ENCODE peak calls at places on chromosomes 6 and 20, in ten cellular contexts. H is keratinocyte, X is MM.1S, A is tibial artery, F is upper lobe of right lung, D is prostate gland, V is IMR-90, I is left ventricle myocardium inferior, Y is left lung, R is mammary epithelial cell. S is an unnamed sample.

GRCh38 chr6:112683926-112684325 is 336.8 kb downstream of the RFPL4B start:
- DNase-seq in Y (no peak), F (no peak), A (no peak), V (peak), X (no peak), D (no peak), R (peak), I (no peak), H (peak), S (no peak)

GRCh38 chr20:62433655-62434054 is 6.3 kb upstream of the RBBP8NL start:
- DNase-seq in Y (no peak), H (no peak), D (peak), A (peak), I (peak), R (no peak), X (no peak), V (no peak), F (no peak), S (peak)

GRCh38 chr20:49517509-49518100 is 35.1 kb upstream of the KCNB1 start:
- DNase-seq in R (no peak), A (no peak), X (no peak), D (no peak), H (no peak), I (no peak), Y (no peak), F (no peak), V (no peak), S (no peak)

GRCh38 chr6:116764961-116765841 is at the start of gene FAM162B:
- DNase-seq in X (no peak), R (peak), Y (peak), F (no peak), V (peak), H (no peak), D (no peak), A (no peak), I (peak), S (peak)

GRCh38 chr6:6236730-6237469 is 83.6 kb downstream of the F13A1 start:
- DNase-seq in R (no peak), A (no peak), V (no peak), H (no peak), X (no peak), F (no peak), D (no peak), Y (no peak), I (no peak), S (no peak)

GRCh38 chr6:8494730-8495129 is 59.4 kb upstream of the SLC35B3 start:
- DNase-seq in V (no peak), H (no peak), R (no peak), D (no peak), Y (no peak), F (no peak), A (no peak), X (peak), I (no peak), S (no peak)

GRCh38 chr6:5967594-5967993 is 39.1 kb downstream of the NRN1 start:
- DNase-seq in Y (no peak), F (no peak), I (no peak), X (no peak), D (no peak), A (no peak), H (no peak), V (no peak), R (peak), S (no peak)

GRCh38 chr20:48329676-48330644 is 497.8 kb downstream of the PREX1 start:
- DNase-seq in R (peak), V (peak), H (no peak), D (no peak), I (no peak), X (no peak), F (peak), Y (no peak), A (no peak), S (no peak)

GRCh38 chr6:44439270-44440045 is 52.0 kb downstream of the CDC5L start:
- DNase-seq in H (no peak), Y (no peak), A (no peak), D (no peak), X (no peak), F (no peak), I (no peak), R (peak), V (peak), S (no peak)

GRCh38 chr6:116405663-116406329 is 35.0 kb downstream of the DSE start:
- DNase-seq in V (peak), Y (no peak), D (no peak), A (no peak), X (no peak), I (no peak), F (no peak), H (no peak), R (no peak), S (no peak)

GRCh38 chr6:81897793-81898192 is 145.3 kb upstream of the TENT5A start:
- DNase-seq in V (no peak), R (no peak), F (no peak), Y (no peak), A (no peak), H (no peak), I (no peak), X (no peak), D (no peak), S (peak)

GRCh38 chr20:45315672-45316071 is 7.6 kb upstream of the MATN4 start:
- DNase-seq in D (no peak), I (no peak), A (no peak), F (no peak), R (no peak), H (no peak), X (no peak), V (no peak), Y (no peak), S (no peak)

GRCh38 chr20:45313943-45314342 is 5.8 kb upstream of the MATN4 start:
- DNase-seq in A (no peak), D (no peak), F (peak), I (no peak), V (no peak), X (no peak), H (no peak), Y (no peak), R (no peak), S (no peak)

GRCh38 chr20:45318386-45318939 is 10.4 kb upstream of the MATN4 start:
- DNase-seq in I (no peak), A (no peak), Y (no peak), R (no peak), F (no peak), D (no peak), V (no peak), H (no peak), X (no peak), S (no peak)

GRCh38 chr20:45317826-45318225 is 9.7 kb upstream of the MATN4 start:
- DNase-seq in R (no peak), H (no peak), V (no peak), D (no peak), F (no peak), Y (no peak), A (no peak), X (no peak), I (no peak), S (no peak)

GRCh38 chr20:45316150-45317080 is 8.3 kb upstream of the MATN4 start:
- DNase-seq in D (no peak), A (no peak), Y (no peak), V (no peak), I (no peak), R (no peak), X (no peak), H (no peak), F (no peak), S (no peak)
- TF ChIP-seq CTCF in D (no peak), A (no peak), Y (no peak), V (no peak), I (no peak), R (no peak), X (no peak), H (no peak), F (no peak), S (no peak)

DNA sequence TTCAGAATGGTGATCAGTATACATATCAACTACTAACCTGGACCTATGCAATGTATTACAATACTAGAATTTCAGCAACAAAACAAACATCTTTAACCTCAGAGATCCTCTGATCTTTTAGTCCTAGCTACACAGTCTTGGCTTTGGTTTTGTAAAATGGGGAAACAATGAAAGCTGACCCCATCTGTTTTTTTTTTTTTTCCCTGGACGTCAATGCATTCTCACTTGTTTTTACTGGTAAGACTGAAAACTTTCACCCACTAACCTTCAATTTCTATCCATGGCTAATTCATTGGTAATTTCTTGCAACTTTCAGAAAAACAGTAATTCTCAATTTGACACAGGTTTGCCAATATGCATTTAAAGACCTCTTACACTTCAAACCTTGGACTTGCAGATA is 3.0 kb downstream of the KIF13A start:
- DNase-seq in H (no peak), V (no peak), A (no peak), F (no peak), X (no peak), R (no peak), Y (no peak), D (no peak), I (no peak), S (no peak)
- H3K4me3 ChIP-seq in H (peak), V (peak), A (peak), F (peak), X (no peak), R (peak), Y (no peak), D (no peak), I (peak), S (peak)

GRCh38 chr6:87200469-87201174 is 45.3 kb downstream of the ZNF292 start:
- DNase-seq in H (no peak), D (no peak), A (peak), X (no peak), I (no peak), F (no peak), V (peak), Y (no peak), R (no peak), S (no peak)
- H3K27ac ChIP-seq in H (no peak), D (no peak), A (no peak), X (no peak), I (peak), F (no peak), V (no peak), Y (no peak), R (no peak), S (no peak)

GRCh38 chr20:8523684-8524083 is 391.6 kb downstream of the PLCB1 start:
- DNase-seq in X (no peak), A (no peak), R (no peak), V (peak), Y (no peak), I (no peak), D (no peak), H (no peak), F (no peak), S (no peak)
- TF ChIP-seq CTCF in X (no peak), A (no peak), R (peak), V (no peak), Y (no peak), I (no peak), D (no peak), H (no peak), F (peak), S (no peak)

DNA sequence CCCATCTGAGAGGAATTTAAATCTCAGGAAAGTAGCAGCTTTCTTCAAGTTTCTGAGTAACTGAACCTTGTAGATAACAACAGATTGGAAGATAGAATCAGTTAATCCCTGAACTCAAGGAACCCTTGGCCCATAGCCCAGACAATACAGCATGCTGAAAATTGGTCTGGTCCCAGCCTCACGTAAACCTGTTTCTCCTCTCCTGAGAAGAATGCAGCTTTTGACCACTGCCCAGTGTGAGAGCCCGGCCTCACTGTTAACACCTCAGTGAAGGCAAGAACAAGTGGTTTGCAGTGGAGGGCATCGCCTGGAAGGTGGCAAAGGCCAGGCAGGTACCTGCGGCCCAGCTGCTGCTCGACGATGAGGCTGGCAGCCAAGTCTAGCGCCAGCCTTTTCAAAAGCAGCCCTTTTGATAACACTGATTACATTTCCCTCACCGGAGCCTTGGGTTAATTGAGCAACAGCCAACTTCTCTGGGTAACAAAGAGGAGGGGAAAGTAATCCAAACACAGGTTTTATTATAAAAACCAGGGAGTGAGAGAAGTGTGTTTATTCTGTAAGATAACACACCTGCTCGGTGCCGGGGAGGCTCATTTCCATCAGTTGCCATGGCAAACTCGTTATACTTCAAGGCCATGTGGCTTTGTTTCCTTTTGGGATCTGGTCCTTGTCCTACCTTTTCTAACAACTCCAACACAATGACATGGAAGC is 54.0 kb downstream of the TRAF3IP2 start:
- DNase-seq in V (no peak), Y (peak), H (no peak), X (no peak), I (no peak), R (no peak), D (peak), F (peak), A (no peak), S (peak)
- H3K4me3 ChIP-seq in V (no peak), Y (no peak), H (no peak), X (no peak), I (peak), R (no peak), D (no peak), F (no peak), A (no peak), S (no peak)

DNA sequence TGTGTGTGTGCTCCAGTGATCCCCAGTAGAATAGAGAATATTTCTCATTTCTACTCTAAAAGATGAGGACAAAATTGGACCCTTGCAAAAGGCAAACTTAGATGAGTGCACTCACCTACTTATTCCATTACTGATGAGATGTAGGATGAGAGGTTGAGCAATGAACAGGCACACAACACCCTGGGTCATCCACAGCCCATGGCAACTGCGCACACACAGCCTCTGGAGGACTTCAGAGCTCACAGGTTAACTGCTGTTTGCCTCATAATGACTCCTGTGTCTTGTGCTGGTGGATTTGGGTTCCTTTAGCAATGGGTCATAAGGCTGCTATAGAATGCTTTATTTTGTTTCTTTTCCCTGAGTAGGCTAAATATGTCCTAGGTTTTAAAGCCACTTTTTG is 103.6 kb upstream of the TNFAIP3 start:
- DNase-seq in F (no peak), D (no peak), H (no peak), Y (no peak), V (no peak), R (peak), X (no peak), I (no peak), A (no peak), S (no peak)
- H3K27ac ChIP-seq in F (no peak), D (no peak), H (peak), Y (no peak), V (no peak), R (peak), X (no peak), I (no peak), A (no peak), S (no peak)

GRCh38 chr6:52573295-52573694 is 3.6 kb downstream of the TRAM2 start:
- DNase-seq in R (no peak), D (no peak), H (no peak), Y (no peak), V (no peak), F (no peak), I (no peak), X (no peak), A (no peak), S (no peak)
- TF ChIP-seq CTCF in R (no peak), D (no peak), H (no peak), Y (no peak), V (peak), F (no peak), I (no peak), X (no peak), A (no peak), S (no peak)

DNA sequence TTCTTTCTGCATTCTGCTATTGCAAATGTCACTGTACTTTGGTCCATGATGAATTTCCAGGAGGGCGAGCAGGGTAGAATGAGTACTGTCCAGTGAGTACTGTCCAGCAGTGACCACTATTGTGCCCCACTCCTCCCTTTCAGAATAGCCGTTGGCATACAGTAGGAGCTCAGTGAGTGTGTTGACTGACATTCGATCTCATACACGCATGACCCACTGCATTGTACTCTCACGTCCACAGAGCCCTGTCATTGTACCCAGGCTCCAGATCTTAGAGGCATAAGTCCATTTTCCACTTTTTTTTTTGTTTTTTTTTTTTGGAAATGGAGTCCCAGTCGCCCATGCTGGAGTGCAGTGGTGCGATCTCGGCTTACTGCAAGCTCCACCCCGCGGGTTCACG is 8.2 kb downstream of the DYNLRB1 start:
- DNase-seq in H (no peak), I (no peak), Y (no peak), A (no peak), D (no peak), R (no peak), X (no peak), F (no peak), V (no peak), S (peak)
- H3K4me3 ChIP-seq in H (no peak), I (no peak), Y (no peak), A (no peak), D (no peak), R (no peak), X (no peak), F (no peak), V (no peak), S (no peak)

GRCh38 chr20:23358923-23359572 is 2.9 kb upstream of the GZF1 start:
- DNase-seq in R (no peak), D (no peak), I (no peak), Y (no peak), A (no peak), F (no peak), H (no peak), V (no peak), X (no peak), S (peak)
- H3K27ac ChIP-seq in R (peak), D (peak), I (peak), Y (peak), A (peak), F (peak), H (peak), V (no peak), X (no peak), S (peak)